ENCODE peak calls at places on chromosome 2, in seven cellular contexts. One of them, this sample, is unnamed.
A peak's percentile ranks its signal among the peaks of the same experiment; 100 is the strongest.

GRCh38 chr2:226742346-226742745 is 57.3 kb downstream of the IRS1 start:
- DNase-seq in brain microvascular endothelial cell: no peak
- DNase-seq in left ventricle myocardium inferior: peak; percentile 37
- DNase-seq in fibroblast of lung: peak; percentile 58
- DNase-seq in colonic mucosa: no peak
- DNase-seq in left lung: no peak
- DNase-seq in IMR-90: peak; percentile 13
- DNase-seq in this sample: peak; percentile 72

GRCh38 chr2:134190062-134190806 is 63.6 kb upstream of the MGAT5 start:
- DNase-seq in colonic mucosa: no peak
- DNase-seq in fibroblast of lung: no peak
- DNase-seq in left lung: no peak
- DNase-seq in brain microvascular endothelial cell: no peak
- DNase-seq in left ventricle myocardium inferior: no peak
- DNase-seq in IMR-90: no peak
- DNase-seq in this sample: no peak

GRCh38 chr2:239626971-239627598 is 226.3 kb upstream of the HDAC4 start:
- DNase-seq in colonic mucosa: no peak
- DNase-seq in left ventricle myocardium inferior: no peak
- DNase-seq in brain microvascular endothelial cell: no peak
- DNase-seq in fibroblast of lung: peak; percentile 25
- DNase-seq in left lung: no peak
- DNase-seq in IMR-90: no peak
- DNase-seq in this sample: no peak

GRCh38 chr2:234686088-234686890 is 189.4 kb upstream of the ARL4C start:
- DNase-seq in IMR-90: no peak
- DNase-seq in colonic mucosa: no peak
- DNase-seq in left lung: no peak
- DNase-seq in brain microvascular endothelial cell: no peak
- DNase-seq in left ventricle myocardium inferior: no peak
- DNase-seq in fibroblast of lung: peak; percentile 84
- DNase-seq in this sample: no peak

GRCh38 chr2:229634574-229635185 is 79.7 kb downstream of the DNER start:
- DNase-seq in fibroblast of lung: no peak
- DNase-seq in IMR-90: no peak
- DNase-seq in left ventricle myocardium inferior: no peak
- DNase-seq in colonic mucosa: no peak
- DNase-seq in brain microvascular endothelial cell: no peak
- DNase-seq in left lung: no peak
- DNase-seq in this sample: no peak

GRCh38 chr2:10885479-10885863 is 26.3 kb upstream of the KCNF1 start:
- DNase-seq in IMR-90: no peak
- DNase-seq in colonic mucosa: no peak
- DNase-seq in left lung: no peak
- DNase-seq in left ventricle myocardium inferior: no peak
- DNase-seq in brain microvascular endothelial cell: no peak
- DNase-seq in fibroblast of lung: no peak
- DNase-seq in this sample: no peak

GRCh38 chr2:175577405-175577986 is 396.0 kb upstream of the ATP5MC3 start:
- DNase-seq in IMR-90: no peak
- DNase-seq in left lung: no peak
- DNase-seq in left ventricle myocardium inferior: no peak
- DNase-seq in fibroblast of lung: no peak
- DNase-seq in colonic mucosa: no peak
- DNase-seq in brain microvascular endothelial cell: no peak
- DNase-seq in this sample: no peak

GRCh38 chr2:115412501-115412900 is 970.1 kb downstream of the DPP10 start:
- DNase-seq in IMR-90: no peak
- DNase-seq in left ventricle myocardium inferior: no peak
- DNase-seq in fibroblast of lung: peak; percentile 1
- DNase-seq in left lung: no peak
- DNase-seq in colonic mucosa: no peak
- DNase-seq in brain microvascular endothelial cell: no peak
- DNase-seq in this sample: no peak

GRCh38 chr2:96361751-96362150 is 26.2 kb downstream of the NCAPH start:
- DNase-seq in colonic mucosa: no peak
- DNase-seq in left ventricle myocardium inferior: no peak
- DNase-seq in brain microvascular endothelial cell: no peak
- DNase-seq in fibroblast of lung: no peak
- DNase-seq in left lung: no peak
- DNase-seq in IMR-90: no peak
- DNase-seq in this sample: no peak

GRCh38 chr2:23199115-23199918 is 185.7 kb upstream of the KLHL29 start:
- DNase-seq in colonic mucosa: no peak
- DNase-seq in brain microvascular endothelial cell: peak; percentile 18
- DNase-seq in left lung: no peak
- DNase-seq in fibroblast of lung: no peak
- DNase-seq in IMR-90: peak; percentile 38
- DNase-seq in left ventricle myocardium inferior: no peak
- DNase-seq in this sample: no peak

GRCh38 chr2:109452318-109453305 is 161.2 kb downstream of the SEPTIN10 start:
- DNase-seq in IMR-90: no peak
- DNase-seq in brain microvascular endothelial cell: no peak
- DNase-seq in colonic mucosa: no peak
- DNase-seq in fibroblast of lung: no peak
- DNase-seq in left ventricle myocardium inferior: no peak
- DNase-seq in left lung: peak; percentile 11
- DNase-seq in this sample: no peak

GRCh38 chr2:42424033-42424432 is 63.0 kb upstream of the COX7A2L start:
- DNase-seq in left lung: no peak
- DNase-seq in colonic mucosa: no peak
- DNase-seq in fibroblast of lung: peak; percentile 87
- DNase-seq in left ventricle myocardium inferior: no peak
- DNase-seq in brain microvascular endothelial cell: peak; percentile 24
- DNase-seq in IMR-90: peak; percentile 78
- DNase-seq in this sample: peak; percentile 29

DNA sequence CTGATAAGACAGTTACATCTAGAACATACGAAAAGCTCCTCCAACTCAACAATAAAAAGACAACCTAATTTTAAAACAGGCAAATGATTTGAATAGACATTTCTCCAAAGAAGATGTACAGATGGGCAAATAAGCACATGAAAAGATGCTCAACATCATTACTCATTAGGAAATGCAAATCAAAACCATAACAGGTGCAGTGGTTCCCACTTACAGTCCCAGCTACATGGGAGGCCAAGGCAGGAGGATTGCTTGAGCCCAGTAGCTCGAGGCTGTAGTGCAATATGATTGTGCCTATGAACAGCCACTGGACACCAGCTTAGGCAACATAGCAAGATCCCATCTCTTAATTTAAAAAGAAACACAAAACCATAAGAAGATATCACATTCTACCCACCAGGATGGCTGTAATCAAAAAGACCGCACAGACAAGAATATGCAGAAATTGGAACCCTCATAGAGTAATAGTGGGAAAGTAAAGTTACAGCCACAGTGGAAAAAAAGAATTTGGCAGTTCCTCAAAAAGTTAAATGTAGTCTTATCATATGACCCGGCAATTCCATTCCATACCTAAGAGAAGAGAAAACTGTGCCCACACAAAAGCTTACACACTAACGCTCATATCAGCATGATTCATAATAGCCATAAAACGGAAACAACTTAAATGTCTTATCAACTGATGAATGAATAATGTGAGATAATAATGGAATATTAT is 30.5 kb upstream of the ARMC9 start:
- DNase-seq in IMR-90: peak; percentile 53
- DNase-seq in left ventricle myocardium inferior: no peak
- DNase-seq in fibroblast of lung: peak; percentile 76
- DNase-seq in colonic mucosa: no peak
- DNase-seq in brain microvascular endothelial cell: peak; percentile 60
- DNase-seq in left lung: no peak
- DNase-seq in this sample: no peak
- TF ChIP-seq CTCF in IMR-90: no peak
- TF ChIP-seq CTCF in left ventricle myocardium inferior: no peak
- TF ChIP-seq CTCF in fibroblast of lung: no peak
- TF ChIP-seq CTCF in colonic mucosa: no peak
- TF ChIP-seq CTCF in brain microvascular endothelial cell: no peak
- TF ChIP-seq CTCF in left lung: no peak
- TF ChIP-seq CTCF in this sample: no peak

DNA sequence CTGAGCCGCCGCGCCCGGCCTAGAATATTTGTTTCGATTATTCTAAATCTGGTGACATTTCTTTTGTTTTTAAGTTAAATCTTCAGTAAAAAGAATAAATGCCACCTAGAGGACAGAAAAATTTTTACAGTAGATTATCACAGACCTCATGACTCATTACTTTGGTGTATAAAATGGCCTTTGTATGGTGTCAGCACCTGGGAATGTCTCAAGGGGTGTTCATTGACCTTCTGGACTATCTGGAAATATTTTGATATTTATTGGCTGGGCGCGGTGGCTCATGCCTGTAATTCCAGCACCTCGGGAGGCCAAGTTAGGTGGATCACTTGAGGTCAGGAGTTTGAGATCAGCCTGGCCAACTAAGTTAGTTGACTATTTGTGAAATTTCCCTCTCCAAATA is 30.3 kb upstream of the SLC30A6 start:
- DNase-seq in left ventricle myocardium inferior: no peak
- DNase-seq in IMR-90: peak; percentile 80
- DNase-seq in fibroblast of lung: peak; percentile 82
- DNase-seq in colonic mucosa: peak; percentile 21
- DNase-seq in left lung: no peak
- DNase-seq in brain microvascular endothelial cell: peak; percentile 72
- DNase-seq in this sample: peak; percentile 82
- TF ChIP-seq CTCF in left ventricle myocardium inferior: peak; percentile 17
- TF ChIP-seq CTCF in IMR-90: peak; percentile 47
- TF ChIP-seq CTCF in fibroblast of lung: peak; percentile 25
- TF ChIP-seq CTCF in colonic mucosa: no peak
- TF ChIP-seq CTCF in left lung: no peak
- TF ChIP-seq CTCF in brain microvascular endothelial cell: peak; percentile 44
- TF ChIP-seq CTCF in this sample: peak; percentile 22

DNA sequence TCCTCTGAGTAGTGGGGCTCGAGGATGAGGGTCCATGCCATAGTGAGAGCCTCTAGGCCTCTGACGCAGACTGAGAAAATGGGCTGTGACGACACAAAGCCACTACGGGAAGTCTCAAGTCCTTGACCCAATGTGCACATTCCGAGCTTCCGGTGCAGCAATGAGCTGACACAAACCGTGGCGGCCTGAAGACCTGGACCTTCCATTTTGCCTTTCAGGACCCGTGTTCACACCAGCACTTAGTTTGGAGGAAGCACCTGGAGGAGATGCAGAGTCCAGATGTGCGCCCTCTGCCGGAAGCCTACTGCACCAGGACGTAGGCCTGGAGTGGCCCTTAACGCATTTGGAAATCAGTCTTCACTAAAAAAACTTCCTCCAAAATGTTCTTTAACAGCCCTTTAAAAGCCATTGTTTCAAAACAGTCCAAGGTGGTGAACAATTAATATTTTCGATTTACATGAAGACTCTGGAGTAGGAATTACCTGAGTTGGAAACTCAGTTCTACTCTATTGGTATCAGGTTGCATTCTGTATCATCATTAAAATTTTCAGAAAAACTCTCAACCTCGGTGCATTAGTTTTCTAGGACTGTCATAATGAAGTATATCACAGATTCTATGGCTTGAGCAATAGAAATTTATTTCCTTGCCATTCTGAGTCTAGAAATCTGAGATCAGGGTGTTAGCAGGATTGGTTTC is 33.9 kb downstream of the BMP10 start:
- DNase-seq in brain microvascular endothelial cell: no peak
- DNase-seq in left lung: peak; percentile 82
- DNase-seq in fibroblast of lung: peak; percentile 23
- DNase-seq in left ventricle myocardium inferior: peak; percentile 71
- DNase-seq in colonic mucosa: peak; percentile 68
- DNase-seq in IMR-90: peak; percentile 27
- DNase-seq in this sample: peak; percentile 30
- TF ChIP-seq CTCF in brain microvascular endothelial cell: peak; percentile 84
- TF ChIP-seq CTCF in left lung: peak; percentile 56
- TF ChIP-seq CTCF in fibroblast of lung: peak; percentile 54
- TF ChIP-seq CTCF in left ventricle myocardium inferior: peak; percentile 74
- TF ChIP-seq CTCF in colonic mucosa: peak; percentile 61
- TF ChIP-seq CTCF in IMR-90: peak; percentile 49
- TF ChIP-seq CTCF in this sample: peak; percentile 69

GRCh38 chr2:112686348-112687217 is 34.2 kb upstream of the NT5DC4 start:
- DNase-seq in brain microvascular endothelial cell: no peak
- DNase-seq in left lung: no peak
- DNase-seq in fibroblast of lung: no peak
- DNase-seq in colonic mucosa: no peak
- DNase-seq in IMR-90: no peak
- DNase-seq in left ventricle myocardium inferior: no peak
- DNase-seq in this sample: no peak

GRCh38 chr2:112688086-112688880 is 32.5 kb upstream of the NT5DC4 start:
- DNase-seq in left ventricle myocardium inferior: no peak
- DNase-seq in brain microvascular endothelial cell: no peak
- DNase-seq in fibroblast of lung: no peak
- DNase-seq in colonic mucosa: peak; percentile 44
- DNase-seq in left lung: no peak
- DNase-seq in IMR-90: no peak
- DNase-seq in this sample: no peak

GRCh38 chr2:112683550-112684414 is 37.0 kb upstream of the NT5DC4 start:
- DNase-seq in brain microvascular endothelial cell: no peak
- DNase-seq in fibroblast of lung: no peak
- DNase-seq in colonic mucosa: no peak
- DNase-seq in IMR-90: no peak
- DNase-seq in left lung: no peak
- DNase-seq in left ventricle myocardium inferior: no peak
- DNase-seq in this sample: no peak

GRCh38 chr2:112684415-112684775 is 36.4 kb upstream of the NT5DC4 start:
- DNase-seq in fibroblast of lung: no peak
- DNase-seq in left ventricle myocardium inferior: no peak
- DNase-seq in brain microvascular endothelial cell: no peak
- DNase-seq in colonic mucosa: no peak
- DNase-seq in left lung: no peak
- DNase-seq in IMR-90: no peak
- DNase-seq in this sample: no peak

DNA sequence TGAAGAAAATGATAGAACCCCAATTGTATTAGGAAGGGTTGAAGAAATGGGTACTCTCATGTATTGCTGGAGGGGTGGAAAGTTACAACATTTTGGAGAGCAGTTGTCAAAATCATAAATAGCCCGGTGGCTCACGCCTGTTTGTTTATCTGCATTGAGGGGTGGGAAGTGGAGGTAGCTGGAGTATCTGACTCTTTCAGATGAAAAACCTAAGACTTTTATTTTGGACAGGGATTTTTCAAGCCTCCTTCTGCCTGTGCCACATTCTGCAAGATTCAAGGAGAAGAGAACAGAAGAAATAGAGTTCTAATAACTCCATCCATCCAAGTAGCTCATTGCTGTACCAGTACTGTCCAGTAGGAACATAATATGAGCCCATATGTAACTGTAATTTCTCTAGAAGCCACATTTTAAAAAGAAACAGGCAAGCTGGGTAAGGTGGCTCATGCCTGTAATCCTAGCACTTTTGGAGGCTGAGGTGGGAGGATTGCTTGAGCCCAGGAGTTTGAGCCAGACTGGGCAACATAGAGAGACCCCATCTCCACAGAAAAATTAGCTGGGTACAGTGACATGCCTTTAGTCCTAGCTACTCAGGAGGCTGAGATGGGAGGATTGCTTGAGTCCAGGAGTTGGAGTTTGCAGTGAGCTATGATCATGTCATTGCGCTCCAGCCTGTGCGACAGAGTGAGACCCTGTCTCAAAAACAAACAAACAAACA is 35.5 kb upstream of the NT5DC4 start:
- DNase-seq in fibroblast of lung: no peak
- DNase-seq in IMR-90: no peak
- DNase-seq in brain microvascular endothelial cell: no peak
- DNase-seq in left lung: no peak
- DNase-seq in colonic mucosa: no peak
- DNase-seq in left ventricle myocardium inferior: no peak
- DNase-seq in this sample: no peak
- TF ChIP-seq CTCF in fibroblast of lung: peak; percentile 35
- TF ChIP-seq CTCF in IMR-90: no peak
- TF ChIP-seq CTCF in brain microvascular endothelial cell: peak; percentile 37
- TF ChIP-seq CTCF in left lung: no peak
- TF ChIP-seq CTCF in colonic mucosa: no peak
- TF ChIP-seq CTCF in left ventricle myocardium inferior: no peak
- TF ChIP-seq CTCF in this sample: peak; percentile 15

This sample was measured in astrocyte of the spinal cord.